ENCODE peak calls at places on chromosomes 11 and 22, in six cellular contexts. O, Y, V, Z, I and B are unnamed samples.

GRCh38 chr22:35357883-35358621 is 22.8 kb upstream of the HMOX1 start:
- DNase-seq in I (no peak), V (no peak), Y (no peak), Z (no peak), O (no peak), B (no peak)

GRCh38 chr11:75490221-75491181 is 35.2 kb downstream of the GDPD5 start:
- DNase-seq in O (no peak), Z (peak; percentile 36), I (no peak), Y (no peak), V (no peak), B (no peak)

GRCh38 chr11:94809251-94809650 is 41.1 kb downstream of the AMOTL1 start:
- DNase-seq in Y (no peak), I (no peak), V (no peak), Z (no peak), O (no peak), B (no peak)

GRCh38 chr22:32880906-32881596 is 79.5 kb downstream of the TIMP3 start:
- DNase-seq in Y (no peak), V (peak; percentile 80), O (peak; percentile 23), Z (peak; percentile 4), I (peak; percentile 94), B (no peak)

GRCh38 chr11:36164522-36165250 is 124.5 kb downstream of the COMMD9 start:
- DNase-seq in Y (no peak), I (no peak), O (no peak), V (no peak), Z (peak; percentile 73), B (no peak)

GRCh38 chr11:112211556-112211955 is 14.7 kb upstream of the PTS start:
- DNase-seq in V (no peak), I (no peak), Z (no peak), Y (no peak), O (no peak), B (no peak)

GRCh38 chr22:42909363-42910058 is 52.4 kb upstream of the ARFGAP3 start:
- DNase-seq in I (no peak), Y (no peak), V (no peak), O (no peak), Z (no peak), B (no peak)

GRCh38 chr11:122038543-122038942 is 77.5 kb downstream of the BLID start:
- DNase-seq in V (no peak), Y (no peak), O (no peak), I (no peak), Z (no peak), B (no peak)

GRCh38 chr11:8767466-8768142 is 85.0 kb downstream of the RPL27A start:
- DNase-seq in Y (no peak), O (no peak), Z (no peak), I (no peak), V (no peak), B (no peak)

GRCh38 chr11:100965346-100965745 is 164.3 kb downstream of the PGR start:
- DNase-seq in Z (no peak), O (no peak), I (no peak), V (no peak), Y (no peak), B (no peak)

GRCh38 chr11:63508009-63508408 is 2.1 kb downstream of the LGALS12 start:
- DNase-seq in O (no peak), Z (no peak), V (no peak), Y (peak; percentile 64), I (no peak), B (no peak)

GRCh38 chr11:97557399-97557798 is 1167.6 kb downstream of the JRKL start:
- DNase-seq in Y (no peak), Z (peak; percentile 13), V (no peak), I (no peak), O (no peak), B (no peak)

GRCh38 chr11:71252782-71253730 is 679 bp upstream of the SHANK2 start:
- DNase-seq in Z (no peak), I (no peak), O (peak; percentile 53), Y (peak; percentile 97), V (no peak), B (no peak)

GRCh38 chr11:44159848-44160721 is 64.6 kb downstream of the EXT2 start:
- DNase-seq in Z (no peak), I (no peak), V (no peak), O (no peak), Y (no peak), B (no peak)

GRCh38 chr11:69249086-69249640 is 44.8 kb upstream of the MYEOV start:
- DNase-seq in O (no peak), V (peak; percentile 22), I (no peak), Z (no peak), Y (no peak), B (no peak)

GRCh38 chr22:23268877-23269276 is 88.6 kb downstream of the BCR start:
- DNase-seq in I (no peak), O (no peak), V (no peak), Y (no peak), Z (no peak), B (no peak)

GRCh38 chr22:23268139-23268712 is 87.9 kb downstream of the BCR start:
- DNase-seq in O (no peak), Z (no peak), Y (no peak), V (no peak), I (no peak), B (no peak)

GRCh38 chr22:23270212-23270733 is 90.0 kb downstream of the BCR start:
- DNase-seq in V (no peak), Z (no peak), Y (no peak), O (no peak), I (no peak), B (no peak)

GRCh38 chr22:23270798-23271596 is 90.7 kb downstream of the BCR start:
- DNase-seq in I (no peak), Z (no peak), O (no peak), V (no peak), Y (no peak), B (no peak)

DNA sequence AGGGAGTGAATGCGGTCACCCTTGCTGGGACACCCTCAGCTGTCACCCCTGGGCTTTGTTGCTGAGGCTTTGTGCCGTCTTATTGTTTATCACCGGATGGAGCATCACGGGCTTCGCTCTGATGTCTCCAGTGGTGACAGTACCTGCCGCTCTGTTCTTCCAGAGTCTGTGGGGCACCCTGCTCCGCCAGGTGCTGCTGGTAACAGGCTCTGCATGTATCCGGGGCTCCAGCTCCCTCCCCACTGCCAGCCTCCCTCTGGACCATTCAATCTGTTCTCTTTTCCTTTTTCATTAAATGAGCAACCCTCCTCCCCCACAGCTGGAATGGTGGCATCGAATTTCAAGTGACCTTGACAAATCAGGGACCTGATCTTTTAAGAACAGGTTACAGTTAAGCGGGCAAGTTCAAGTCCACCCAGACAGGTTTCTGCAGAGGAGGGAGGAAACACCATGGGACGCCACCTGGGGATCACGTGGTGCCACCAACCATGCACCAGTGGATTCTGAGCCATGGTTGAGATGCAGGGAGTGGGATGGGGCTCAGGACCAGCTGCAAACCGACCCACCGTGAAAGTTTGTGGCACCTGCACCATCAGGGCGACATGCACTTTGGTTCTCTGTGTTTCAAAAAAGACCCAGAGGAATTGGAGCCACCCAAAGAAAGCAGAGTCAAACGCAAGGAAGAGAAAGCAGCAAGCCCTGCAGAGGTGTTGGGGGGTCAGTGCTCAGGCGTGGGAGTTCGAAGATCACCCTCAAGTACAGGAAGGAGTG is 89.3 kb downstream of the BCR start:
- DNase-seq in V (no peak), Z (no peak), O (no peak), Y (no peak), I (no peak), B (no peak)
- H3K36me3 ChIP-seq in V (peaks cover 65% of the 10 kb centered on the region), Z (peaks cover 75% of the 10 kb centered on the region), O (no peaks in the 10 kb centered on the region), Y (peaks cover 18% of the 10 kb centered on the region), I (no peaks in the 10 kb centered on the region), B (no peaks in the 10 kb centered on the region)

GRCh38 chr22:31651667-31652066 is 10.3 kb downstream of the PISD start:
- DNase-seq in Z (no peak), I (no peak), O (no peak), Y (no peak), V (no peak), B (no peak)

GRCh38 chr22:31652129-31652528 is 9.9 kb downstream of the PISD start:
- DNase-seq in O (no peak), I (no peak), Y (no peak), V (no peak), Z (no peak), B (no peak)

GRCh38 chr22:31652911-31653684 is 8.9 kb downstream of the PISD start:
- DNase-seq in Y (peak; percentile 22), Z (no peak), I (no peak), O (no peak), V (no peak), B (no peak)

GRCh38 chr22:31647921-31648320 is 14.1 kb downstream of the PISD start:
- DNase-seq in O (no peak), Y (no peak), Z (no peak), V (no peak), I (no peak), B (no peak)

DNA sequence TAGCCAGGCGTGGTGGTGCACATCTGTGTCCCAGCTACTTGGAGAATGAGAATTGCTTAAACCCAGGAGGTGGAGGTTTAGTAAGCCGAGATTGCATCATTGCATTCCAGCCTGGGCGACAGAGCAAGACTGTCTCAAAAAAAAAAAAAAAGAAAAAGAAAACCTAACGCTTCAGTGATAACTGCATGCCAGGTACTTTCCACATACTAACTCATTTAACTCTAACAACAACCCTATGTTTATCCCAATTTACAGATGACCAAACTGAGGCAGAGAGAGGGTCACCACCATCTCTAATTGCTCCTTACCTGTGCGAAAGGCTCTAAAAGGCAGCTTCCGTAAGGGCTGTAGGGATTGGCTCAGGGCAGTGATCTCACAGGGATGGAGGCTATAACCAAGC is 11.6 kb downstream of the PISD start:
- DNase-seq in Z (no peak), O (no peak), I (no peak), V (no peak), Y (no peak), B (no peak)
- H3K27ac ChIP-seq in Z (no peak overlapping the region), O (no peak overlapping the region), I (no peak overlapping the region), V (peak overlapping the region; percentile 1), Y (no peak overlapping the region), B (peak overlapping the region; percentile 67)

DNA sequence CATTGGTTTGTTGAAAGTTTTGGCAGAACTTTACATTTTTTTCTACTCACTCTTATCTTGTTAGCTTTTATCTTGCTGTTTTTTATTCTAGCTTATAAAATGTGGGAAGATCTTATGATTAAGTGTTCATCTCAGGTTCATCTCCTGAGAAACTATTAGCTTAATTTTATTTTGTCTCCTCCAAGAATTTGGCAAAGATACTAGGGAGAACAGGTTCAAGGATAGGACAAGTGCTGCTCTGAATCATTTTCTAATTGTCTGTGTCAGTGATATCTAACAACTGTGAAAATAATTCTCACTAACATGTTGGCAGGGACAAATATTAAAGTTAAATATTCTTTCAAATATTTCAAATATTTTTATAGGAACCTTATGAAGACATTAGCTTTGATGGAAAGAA is 38.2 kb upstream of the FSHB start:
- DNase-seq in Y (no peak), V (no peak), I (no peak), Z (no peak), O (no peak), B (no peak)
- TF ChIP-seq POLR2A in Y (no peak), V (no peak), I (no peak), Z (no peak), O (no peak), B (no peak)

GRCh38 chr22:25366876-25367466 is 147.5 kb downstream of the CRYBB2 start:
- DNase-seq in O (no peak), Z (no peak), Y (no peak), I (no peak), V (no peak), B (no peak)

GRCh38 chr22:25367756-25368155 is 148.3 kb downstream of the CRYBB2 start:
- DNase-seq in V (no peak), O (no peak), Z (no peak), I (no peak), Y (no peak), B (no peak)

GRCh38 chr22:25370322-25370721 is 150.9 kb downstream of the CRYBB2 start:
- DNase-seq in Z (no peak), O (no peak), Y (no peak), I (no peak), V (no peak), B (no peak)

GRCh38 chr22:25368271-25368670 is 148.8 kb downstream of the CRYBB2 start:
- DNase-seq in I (no peak), V (no peak), Y (no peak), O (peak; percentile 76), Z (no peak), B (no peak)

GRCh38 chr22:25369133-25369532 is 149.7 kb downstream of the CRYBB2 start:
- DNase-seq in V (no peak), Z (no peak), O (no peak), Y (no peak), I (no peak), B (no peak)
- H3K36me3 ChIP-seq in V (peaks cover 20% of the 10 kb centered on the region), Z (no peaks in the 10 kb centered on the region), O (no peaks in the 10 kb centered on the region), Y (peaks cover 3% of the 10 kb centered on the region), I (no peaks in the 10 kb centered on the region), B (no peaks in the 10 kb centered on the region)